ENCODE peak calls at places on chromosomes 16 and 17, in ten cellular contexts. Z is amniotic stem cell; K is naive B cell; X is stimulated activated CD8-positive, alpha-beta memory T cell treated with anti-CD3 and anti-CD28 coated beads, Interleukin-7, amount 100 ng/mL, for 24 hours; H is NT2/D1; I is aorta; Q is HEK293T; P is prostate gland; S is stimulated activated naive CD4-positive, alpha-beta T cell; V is left colon. O is an unnamed sample.

GRCh38 chr16:30085820-30086219 is 5.9 kb downstream of the TBX6 start:
- DNase-seq in Q (no peak), H (no peak), I (no peak), X (no peak), S (no peak), P (no peak), K (no peak), Z (no peak), V (no peak), O (no peak)

GRCh38 chr17:40646791-40647548 is 648 bp downstream of the SMARCE1 start:
- DNase-seq in Q (peak; percentile 20), P (no peak), V (no peak), Z (no peak), H (no peak), X (peak; percentile 13), K (no peak), I (no peak), S (no peak), O (peak; percentile 39)

GRCh38 chr16:56448005-56448404 is 3.1 kb downstream of the NUDT21 start:
- DNase-seq in I (no peak), S (no peak), X (no peak), V (no peak), Z (no peak), P (no peak), Q (no peak), K (no peak), H (no peak), O (no peak)

GRCh38 chr16:88977028-88977844 is at the start of gene CBFA2T3:
- DNase-seq in I (no peak), Z (no peak), K (peak; percentile 71), S (no peak), X (no peak), V (peak; percentile 81), P (no peak), H (no peak), Q (no peak), O (no peak)

GRCh38 chr17:45096141-45096540 is 35.0 kb downstream of the NMT1 start:
- DNase-seq in I (no peak), V (no peak), Q (peak; percentile 34), P (no peak), H (peak; percentile 20), Z (peak; percentile 14), X (no peak), S (no peak), K (no peak), O (no peak)

GRCh38 chr16:28845173-28846079 is 722 bp downstream of the TUFM start:
- DNase-seq in K (no peak), Q (peak; percentile 32), S (no peak), Z (no peak), V (peak; percentile 81), P (no peak), X (no peak), H (no peak), I (peak; percentile 78), O (no peak)

GRCh38 chr17:60577147-60577925 is 22.7 kb upstream of the PPM1D start:
- DNase-seq in Z (peak; percentile 9), I (no peak), H (no peak), K (no peak), X (no peak), Q (no peak), V (no peak), P (peak; percentile 45), S (no peak), O (no peak)

GRCh38 chr16:24670623-24671454 is 58.6 kb upstream of the TNRC6A start:
- DNase-seq in Q (no peak), X (no peak), K (peak; percentile 6), P (no peak), S (no peak), V (peak; percentile 37), H (peak; percentile 51), Z (peak; percentile 49), I (peak; percentile 90), O (no peak)

GRCh38 chr17:71412803-71413202 is 708.0 kb upstream of the SOX9 start:
- DNase-seq in K (no peak), S (no peak), H (no peak), Q (no peak), I (no peak), P (no peak), Z (peak; percentile 87), V (no peak), X (no peak), O (no peak)

GRCh38 chr16:2149630-2150417 is 1.4 kb downstream of the RAB26 start:
- DNase-seq in X (no peak), K (no peak), I (peak; percentile 75), H (no peak), S (no peak), V (no peak), P (no peak), Q (no peak), Z (no peak), O (no peak)

GRCh38 chr17:81727324-81728031 is 15.4 kb downstream of the SLC25A10 start:
- DNase-seq in Q (no peak), V (peak; percentile 87), I (peak; percentile 57), X (no peak), H (no peak), P (peak; percentile 79), S (no peak), Z (no peak), K (no peak), O (no peak)

GRCh38 chr17:64441772-64442549 is 7.0 kb upstream of the MILR1 start:
- DNase-seq in Z (no peak), Q (no peak), K (no peak), P (no peak), I (no peak), S (peak; percentile 44), H (no peak), V (peak; percentile 29), X (no peak), O (peak; percentile 24)

GRCh38 chr17:36591434-36592315 is at the start of gene DHRS11:
- DNase-seq in S (peak; percentile 19), Z (peak; percentile 59), P (peak; percentile 68), I (peak; percentile 96), K (peak; percentile 62), Q (peak; percentile 84), H (peak; percentile 57), V (peak; percentile 83), X (peak; percentile 65), O (peak; percentile 77)

GRCh38 chr16:25045696-25046381 is 30.7 kb upstream of the ARHGAP17 start:
- DNase-seq in S (no peak), Q (no peak), X (no peak), I (no peak), K (no peak), Z (no peak), V (no peak), H (no peak), P (no peak), O (no peak)

GRCh38 chr16:83661656-83662055 is 146.1 kb upstream of the HSBP1 start:
- DNase-seq in Q (no peak), Z (no peak), S (no peak), V (no peak), I (no peak), H (no peak), P (no peak), K (no peak), X (no peak), O (no peak)

GRCh38 chr17:43701318-43701743 is 39.6 kb upstream of the MEOX1 start:
- DNase-seq in Q (no peak), P (no peak), S (no peak), K (peak; percentile 11), V (no peak), H (no peak), Z (peak; percentile 55), I (no peak), X (peak; percentile 9), O (peak; percentile 59)

GRCh38 chr17:44878627-44879221 is 20.5 kb downstream of the EFTUD2 start:
- DNase-seq in K (peak; percentile 10), S (no peak), X (no peak), P (no peak), H (no peak), Q (peak; percentile 51), I (no peak), V (no peak), Z (peak; percentile 40), O (peak; percentile 10)

GRCh38 chr16:66254751-66255150 is 111.7 kb upstream of the CDH5 start:
- DNase-seq in P (no peak), K (no peak), I (no peak), Q (no peak), Z (no peak), V (no peak), X (no peak), S (no peak), H (no peak), O (no peak)

GRCh38 chr16:55835578-55835977 is 2.7 kb upstream of the CES1 start:
- DNase-seq in X (no peak), I (no peak), Q (no peak), H (no peak), K (no peak), S (no peak), Z (no peak), P (peak; percentile 33), V (no peak), O (no peak)

GRCh38 chr16:71303938-71304337 is 14.7 kb upstream of the CMTR2 start:
- DNase-seq in H (no peak), S (no peak), V (no peak), K (no peak), Z (no peak), P (no peak), Q (no peak), X (no peak), I (no peak), O (no peak)

GRCh38 chr17:16293918-16294317 is 59.4 kb downstream of the CENPV start:
- DNase-seq in K (no peak), I (no peak), X (no peak), Z (no peak), P (no peak), Q (no peak), S (no peak), H (no peak), V (peak; percentile 69), O (no peak)

GRCh38 chr16:16163571-16163970 is 59.7 kb downstream of the ABCC6 start:
- DNase-seq in V (no peak), Q (no peak), I (no peak), S (no peak), Z (no peak), P (no peak), X (no peak), H (no peak), K (no peak), O (no peak)

GRCh38 chr17:77227461-77228223 is 86.9 kb downstream of the SEC14L1 start:
- DNase-seq in V (no peak), I (peak; percentile 77), Q (no peak), K (no peak), S (no peak), X (no peak), H (no peak), P (no peak), Z (no peak), O (no peak)

GRCh38 chr17:37177234-37177633 is 198.6 kb upstream of the C17orf78 start:
- DNase-seq in Z (no peak), X (no peak), V (no peak), I (no peak), P (peak; percentile 60), Q (no peak), S (no peak), H (no peak), K (no peak), O (no peak)

GRCh38 chr16:22050963-22051362 is 41.4 kb upstream of the VWA3A start:
- DNase-seq in K (no peak), X (no peak), P (no peak), S (no peak), I (no peak), Z (no peak), Q (no peak), V (no peak), H (no peak), O (no peak)

GRCh38 chr17:37824534-37825485 is 80.0 kb upstream of the HNF1B start:
- DNase-seq in X (no peak), S (no peak), H (peak; percentile 65), P (no peak), K (no peak), Z (peak; percentile 43), I (no peak), V (no peak), Q (no peak), O (no peak)

GRCh38 chr16:1560866-1561265 is 27.4 kb downstream of the TMEM204 start:
- DNase-seq in S (no peak), Q (no peak), Z (no peak), K (no peak), I (no peak), H (no peak), X (no peak), V (no peak), P (no peak), O (no peak)

O was measured in T-helper 1 cell.